ENCODE peak calls at places on chromosomes 7 and 10, in seven cellular contexts. Z, R, J, P, F, U and C are unnamed samples.

GRCh38 chr7:35727571-35727970 is 32.6 kb upstream of the HERPUD2 start:
- DNase-seq in Z (no peak), R (no peak), J (no peak), P (no peak), F (no peak), U (no peak), C (no peak)

GRCh38 chr7:98202367-98203195 is 8.7 kb upstream of the BHLHA15 start:
- DNase-seq in Z (no peak), R (no peak), J (no peak), P (no peak), F (no peak), U (no peak), C (no peak)

GRCh38 chr10:24262929-24263653 is 54.2 kb downstream of the KIAA1217 start:
- DNase-seq in Z (no peak), R (peak; percentile 56), J (no peak), P (no peak), F (no peak), U (no peak), C (no peak)

GRCh38 chr10:93352638-93353383 is 129.3 kb downstream of the MYOF start:
- DNase-seq in Z (peak; percentile 60), R (no peak), J (no peak), P (no peak), F (no peak), U (no peak), C (no peak)

GRCh38 chr7:2081526-2082356 is 151.0 kb downstream of the MAD1L1 start:
- DNase-seq in Z (no peak), R (no peak), J (no peak), P (no peak), F (no peak), U (no peak), C (no peak)

GRCh38 chr7:137146012-137146455 is 197.5 kb downstream of the PTN start:
- DNase-seq in Z (peak; percentile 66), R (no peak), J (no peak), P (no peak), F (no peak), U (no peak), C (no peak)

GRCh38 chr7:484365-485101 is 35.1 kb downstream of the PDGFA start:
- DNase-seq in Z (no peak), R (no peak), J (no peak), P (no peak), F (no peak), U (no peak), C (no peak)

GRCh38 chr7:139452948-139453672 is 30.4 kb downstream of the KLRG2 start:
- DNase-seq in Z (peak; percentile 29), R (no peak), J (no peak), P (no peak), F (no peak), U (no peak), C (no peak)

GRCh38 chr10:116289652-116290051 is 16.6 kb upstream of the GFRA1 start:
- DNase-seq in Z (no peak), R (no peak), J (no peak), P (no peak), F (no peak), U (no peak), C (no peak)

GRCh38 chr10:70923696-70924095 is 35.3 kb upstream of the PCBD1 start:
- DNase-seq in Z (no peak), R (no peak), J (no peak), P (no peak), F (no peak), U (no peak), C (no peak)

GRCh38 chr10:112799726-112800510 is 150.1 kb upstream of the TCF7L2 start:
- DNase-seq in Z (no peak), R (no peak), J (no peak), P (no peak), F (no peak), U (no peak), C (no peak)

GRCh38 chr10:69572159-69573055 is 815 bp downstream of the NEUROG3 start:
- DNase-seq in Z (no peak), R (no peak), J (no peak), P (no peak), F (no peak), U (no peak), C (no peak)

GRCh38 chr10:64733980-64734379 is 1212.8 kb downstream of the REEP3 start:
- DNase-seq in Z (peak; percentile 45), R (no peak), J (peak; percentile 8), P (peak; percentile 25), F (no peak), U (peak; percentile 15), C (peak; percentile 28)

GRCh38 chr10:12484945-12485805 is 135.8 kb downstream of the CAMK1D start:
- DNase-seq in Z (no peak), R (no peak), J (no peak), P (peak; percentile 47), F (no peak), U (peak; percentile 62), C (peak; percentile 34)

GRCh38 chr10:17650416-17650815 is 6.5 kb downstream of the STAM start:
- DNase-seq in Z (no peak), R (no peak), J (no peak), P (no peak), F (no peak), U (no peak), C (no peak)

GRCh38 chr7:36115448-36116321 is 37.4 kb upstream of the EEPD1 start:
- DNase-seq in Z (peak; percentile 92), R (peak; percentile 91), J (peak; percentile 96), P (peak; percentile 74), F (peak; percentile 48), U (peak; percentile 60), C (peak; percentile 75)

GRCh38 chr7:121138262-121138933 is 149.9 kb downstream of the CPED1 start:
- DNase-seq in Z (peak; percentile 53), R (no peak), J (peak; percentile 15), P (no peak), F (no peak), U (peak; percentile 45), C (no peak)

GRCh38 chr10:4765428-4765827 is 60.6 kb upstream of the AKR1E2 start:
- DNase-seq in Z (peak; percentile 62), R (no peak), J (no peak), P (no peak), F (no peak), U (no peak), C (no peak)

GRCh38 chr7:120615703-120616102 is 242.2 kb downstream of the TSPAN12 start:
- DNase-seq in Z (no peak), R (no peak), J (no peak), P (no peak), F (no peak), U (no peak), C (no peak)

GRCh38 chr7:142626420-142627035 is 122.7 kb upstream of the PRSS1 start:
- DNase-seq in Z (no peak), R (peak; percentile 44), J (peak; percentile 22), P (peak; percentile 69), F (peak; percentile 59), U (peak; percentile 46), C (peak; percentile 64)

GRCh38 chr10:102555781-102556328 is 52.1 kb downstream of the SUFU start:
- DNase-seq in Z (peak; percentile 65), R (peak; percentile 71), J (no peak), P (no peak), F (no peak), U (no peak), C (no peak)

GRCh38 chr7:93176961-93177580 is 28.9 kb upstream of the SAMD9L start:
- DNase-seq in Z (no peak), R (no peak), J (no peak), P (no peak), F (no peak), U (no peak), C (no peak)

GRCh38 chr10:31317652-31318381 is 1.2 kb upstream of the ZEB1 start:
- DNase-seq in Z (no peak), R (no peak), J (no peak), P (no peak), F (no peak), U (no peak), C (peak; percentile 64)

GRCh38 chr10:85421421-85421820 is 945.2 kb downstream of the GRID1 start:
- DNase-seq in Z (no peak), R (no peak), J (no peak), P (no peak), F (no peak), U (no peak), C (no peak)

GRCh38 chr10:71079761-71080380 is 132.5 kb upstream of the UNC5B start:
- DNase-seq in Z (no peak), R (no peak), J (no peak), P (peak; percentile 8), F (peak; percentile 22), U (no peak), C (peak; percentile 21)

GRCh38 chr7:146185844-146186243 is 69.2 kb downstream of the CNTNAP2 start:
- DNase-seq in Z (peak; percentile 4), R (no peak), J (no peak), P (no peak), F (no peak), U (no peak), C (no peak)
- H3K9me3 ChIP-seq in Z (no peaks in the 10 kb centered on the region), R (no peaks in the 10 kb centered on the region), J (no peaks in the 10 kb centered on the region), P (no peaks in the 10 kb centered on the region), F (no peaks in the 10 kb centered on the region), U (no peaks in the 10 kb centered on the region), C (peaks cover 5% of the 10 kb centered on the region)

GRCh38 chr10:100291356-100291755 is 4.9 kb upstream of the BLOC1S2 start:
- DNase-seq in Z (no peak), R (no peak), J (no peak), P (no peak), F (no peak), U (no peak), C (no peak)
- H3K9me3 ChIP-seq in Z (no peaks in the 10 kb centered on the region), R (no peaks in the 10 kb centered on the region), J (no peaks in the 10 kb centered on the region), P (no peaks in the 10 kb centered on the region), F (peaks cover 2% of the 10 kb centered on the region), U (no peaks in the 10 kb centered on the region), C (no peaks in the 10 kb centered on the region)

GRCh38 chr10:130859427-130859826 is 452.1 kb downstream of the TCERG1L start:
- DNase-seq in Z (no peak), R (no peak), J (no peak), P (no peak), F (no peak), U (no peak), C (no peak)

GRCh38 chr10:130863044-130863443 is 448.5 kb downstream of the TCERG1L start:
- DNase-seq in Z (no peak), R (no peak), J (no peak), P (no peak), F (no peak), U (no peak), C (no peak)

GRCh38 chr10:130864951-130865350 is 446.6 kb downstream of the TCERG1L start:
- DNase-seq in Z (no peak), R (no peak), J (no peak), P (no peak), F (no peak), U (no peak), C (no peak)

GRCh38 chr10:130862626-130863025 is 448.9 kb downstream of the TCERG1L start:
- DNase-seq in Z (no peak), R (no peak), J (no peak), P (no peak), F (no peak), U (no peak), C (no peak)

GRCh38 chr10:130862122-130862521 is 449.4 kb downstream of the TCERG1L start:
- DNase-seq in Z (no peak), R (no peak), J (no peak), P (no peak), F (no peak), U (no peak), C (no peak)
- H3K9me3 ChIP-seq in Z (no peaks in the 10 kb centered on the region), R (no peaks in the 10 kb centered on the region), J (no peaks in the 10 kb centered on the region), P (no peaks in the 10 kb centered on the region), F (peaks cover 7% of the 10 kb centered on the region), U (no peaks in the 10 kb centered on the region), C (no peaks in the 10 kb centered on the region)

DNA sequence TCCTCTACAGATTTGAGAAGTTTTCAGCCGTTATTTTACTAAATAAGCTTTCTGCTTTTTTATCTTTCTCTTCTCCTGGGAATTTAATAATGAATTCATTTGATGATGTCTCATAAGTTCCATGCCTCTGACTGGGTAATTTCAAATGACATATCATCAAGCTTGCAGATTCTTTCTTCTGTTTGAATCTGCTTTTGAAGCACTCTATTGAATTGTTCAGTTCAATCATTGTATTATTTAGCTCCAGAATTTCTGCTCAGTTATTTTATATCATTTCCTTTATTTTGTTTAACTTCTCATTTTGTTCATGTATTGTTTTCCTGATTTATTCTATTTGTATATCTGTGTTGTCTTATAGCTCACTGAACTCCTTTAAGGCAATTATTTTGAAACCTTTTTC is 196.9 kb upstream of the CNTNAP2 start:
- DNase-seq in Z (no peak), R (no peak), J (no peak), P (no peak), F (no peak), U (no peak), C (no peak)
- H3K9me3 ChIP-seq in Z (no peaks in the 10 kb centered on the region), R (no peaks in the 10 kb centered on the region), J (peaks cover 8% of the 10 kb centered on the region), P (no peaks in the 10 kb centered on the region), F (peaks cover 8% of the 10 kb centered on the region), U (no peaks in the 10 kb centered on the region), C (peaks cover 48% of the 10 kb centered on the region)